ENCODE peak calls at places on chromosome X, in six cellular contexts. B is A549, Q is gastrocnemius medialis, K is NB4, Y is uterus, N is lower leg skin. C is an unnamed sample.

GRCh38 chrX:135740683-135741149 is 27.3 kb downstream of the CT45A3 start:
- DNase-seq in K (peak; percentile 62), Y (no peak), N (no peak), B (peak; percentile 44), Q (no peak), C (no peak)

GRCh38 chrX:121642415-121642814 is 595.0 kb downstream of the GLUD2 start:
- DNase-seq in N (no peak), Y (no peak), K (no peak), Q (no peak), B (no peak), C (no peak)

GRCh38 chrX:101708180-101708579 is 48.5 kb upstream of the ARMCX2 start:
- DNase-seq in N (no peak), B (no peak), Q (no peak), K (no peak), Y (no peak), C (peak; percentile 1)

GRCh38 chrX:18537524-18537923 is 112.1 kb downstream of the CDKL5 start:
- DNase-seq in B (no peak), N (no peak), K (no peak), Q (no peak), Y (no peak), C (no peak)

GRCh38 chrX:17397074-17397473 is 22.1 kb downstream of the NHS start:
- DNase-seq in Q (no peak), K (no peak), N (no peak), Y (no peak), B (peak; percentile 19), C (peak; percentile 23)

GRCh38 chrX:25191403-25191802 is 175.6 kb upstream of the ARX start:
- DNase-seq in K (peak; percentile 1), B (peak; percentile 1), Q (no peak), N (no peak), Y (no peak), C (no peak)

GRCh38 chrX:68894513-68895338 is 65.9 kb downstream of the EFNB1 start:
- DNase-seq in Y (peak; percentile 69), Q (peak; percentile 41), B (no peak), K (peak; percentile 42), N (peak; percentile 38), C (peak; percentile 18)

GRCh38 chrX:133380882-133381619 is 34.2 kb downstream of the GPC4 start:
- DNase-seq in Q (no peak), K (no peak), Y (no peak), B (no peak), N (no peak), C (no peak)

GRCh38 chrX:150565551-150565950 is 2.9 kb upstream of the MTM1 start:
- DNase-seq in Y (no peak), B (no peak), N (no peak), Q (no peak), K (no peak), C (no peak)

GRCh38 chrX:35664838-35665237 is 133.3 kb upstream of the MAGEB16 start:
- DNase-seq in Y (no peak), Q (no peak), N (no peak), K (no peak), B (no peak), C (no peak)

GRCh38 chrX:348461-349117 is 30.0 kb upstream of the GTPBP6 start:
- DNase-seq in B (no peak), N (no peak), Q (no peak), Y (no peak), K (no peak), C (peak; percentile 16)

GRCh38 chrX:153443476-153444332 is 2.2 kb downstream of the TREX2 start:
- DNase-seq in B (no peak), Q (no peak), N (no peak), K (no peak), Y (no peak), C (no peak)

GRCh38 chrX:2705461-2705860 is 14.4 kb downstream of the CD99 start:
- DNase-seq in N (no peak), B (no peak), K (no peak), Q (peak; percentile 47), Y (no peak), C (no peak)

GRCh38 chrX:81337805-81338204 is 135.9 kb downstream of the SH3BGRL start:
- DNase-seq in K (no peak), Q (no peak), Y (no peak), B (no peak), N (no peak), C (no peak)

GRCh38 chrX:154486052-154486395 is 391 bp downstream of the UBL4A start:
- DNase-seq in Y (no peak), N (no peak), K (peak; percentile 51), B (no peak), Q (peak; percentile 8), C (no peak)

GRCh38 chrX:109475174-109475891 is 6.6 kb downstream of the GUCY2F start:
- DNase-seq in K (peak; percentile 58), B (peak; percentile 54), Q (no peak), Y (peak; percentile 15), N (peak; percentile 13), C (peak; percentile 34)

GRCh38 chrX:11786862-11787261 is 28.8 kb downstream of the MSL3 start:
- DNase-seq in Q (no peak), N (no peak), B (no peak), K (no peak), Y (no peak), C (peak; percentile 4)

GRCh38 chrX:103376118-103376978 is at the start of gene BEX3:
- DNase-seq in B (peak; percentile 69), Y (peak; percentile 46), N (no peak), K (no peak), Q (no peak), C (peak; percentile 59)
- TF ChIP-seq POLR2A in B (peak; percentile 70), Y (peak; percentile 29), N (no peak), K (no peak), Q (peak; percentile 30), C (peak; percentile 80)

DNA sequence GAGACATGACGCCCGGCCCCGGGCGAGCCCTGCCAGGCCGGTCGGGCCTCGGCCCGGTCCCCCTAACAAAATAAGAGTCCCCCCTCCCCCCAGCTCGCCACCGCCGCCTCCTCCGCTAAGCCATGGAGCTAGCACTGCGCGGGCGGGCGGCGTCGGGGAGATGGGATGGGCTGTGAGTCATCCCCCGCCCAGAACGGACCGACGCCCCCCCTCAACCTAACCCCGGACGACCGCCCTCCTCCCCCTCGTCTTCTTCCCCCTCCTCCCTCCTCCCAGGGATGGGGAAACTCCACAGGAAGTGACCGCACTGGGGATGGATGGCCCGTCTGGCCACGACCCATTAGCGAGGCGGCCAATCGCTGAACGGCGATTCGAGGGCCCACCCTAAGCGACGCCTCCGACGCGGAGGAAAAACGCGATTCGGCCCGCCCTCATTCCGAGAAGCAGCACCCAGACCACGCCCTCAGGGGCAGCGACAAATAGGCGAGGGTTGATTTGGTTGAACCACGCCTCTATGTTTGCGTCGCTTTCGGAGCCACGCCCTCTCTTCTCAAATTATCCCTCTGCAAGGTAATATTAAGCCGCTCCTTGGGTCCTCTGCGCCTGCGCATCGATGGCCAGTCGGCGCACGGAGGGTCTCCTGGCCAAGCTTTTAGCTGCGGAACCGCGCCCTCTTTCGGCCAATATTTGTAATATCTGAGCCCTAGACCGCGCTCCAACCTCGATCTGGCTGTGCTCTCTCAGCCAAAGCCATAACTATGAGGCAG is at the start of gene TFE3:
- DNase-seq in K (peak; percentile 98), N (peak; percentile 99), Q (peak; percentile 97), B (peak; percentile 99), Y (peak; percentile 99), C (peak; percentile 98)
- TF ChIP-seq POLR2A in K (no peak), N (no peak), Q (peak; percentile 76), B (peak; percentile 31), Y (peak; percentile 80), C (peak; percentile 65)

DNA sequence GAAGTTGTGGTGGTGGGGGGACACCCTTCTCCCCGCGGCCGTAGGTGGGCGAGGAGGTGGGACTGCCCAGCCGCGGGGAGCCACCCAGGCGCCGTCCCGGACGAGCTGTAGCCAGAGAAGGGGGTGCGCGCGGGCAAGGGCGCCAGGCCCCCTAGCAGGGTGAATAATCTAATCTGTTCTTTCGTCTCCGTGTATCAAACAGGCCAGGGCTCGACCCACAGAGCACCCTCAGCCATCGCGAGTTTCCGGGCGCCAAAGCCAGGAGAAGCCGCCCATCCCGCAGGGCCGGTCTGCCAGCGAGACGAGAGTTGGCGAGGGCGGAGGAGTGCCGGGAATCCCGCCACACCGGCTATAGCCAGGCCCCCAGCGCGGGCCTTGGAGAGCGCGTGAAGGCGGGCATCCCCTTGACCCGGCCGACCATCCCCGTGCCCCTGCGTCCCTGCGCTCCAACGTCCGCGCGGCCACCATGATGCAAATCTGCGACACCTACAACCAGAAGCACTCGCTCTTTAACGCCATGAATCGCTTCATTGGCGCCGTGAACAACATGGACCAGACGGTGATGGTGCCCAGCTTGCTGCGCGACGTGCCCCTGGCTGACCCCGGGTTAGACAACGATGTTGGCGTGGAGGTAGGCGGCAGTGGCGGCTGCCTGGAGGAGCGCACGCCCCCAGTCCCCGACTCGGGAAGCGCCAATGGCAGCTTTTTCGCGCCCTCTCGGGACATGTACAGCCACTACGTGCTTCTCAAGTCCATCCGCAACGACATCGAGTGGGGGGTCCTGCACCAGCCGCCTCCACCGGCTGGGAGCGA is 3.4 kb downstream of the MID1IP1 start:
- DNase-seq in Y (peak; percentile 20), Q (no peak), B (peak; percentile 40), K (peak; percentile 47), N (no peak), C (no peak)
- TF ChIP-seq POLR2A in Y (no peak), Q (no peak), B (no peak), K (no peak), N (no peak), C (no peak)

DNA sequence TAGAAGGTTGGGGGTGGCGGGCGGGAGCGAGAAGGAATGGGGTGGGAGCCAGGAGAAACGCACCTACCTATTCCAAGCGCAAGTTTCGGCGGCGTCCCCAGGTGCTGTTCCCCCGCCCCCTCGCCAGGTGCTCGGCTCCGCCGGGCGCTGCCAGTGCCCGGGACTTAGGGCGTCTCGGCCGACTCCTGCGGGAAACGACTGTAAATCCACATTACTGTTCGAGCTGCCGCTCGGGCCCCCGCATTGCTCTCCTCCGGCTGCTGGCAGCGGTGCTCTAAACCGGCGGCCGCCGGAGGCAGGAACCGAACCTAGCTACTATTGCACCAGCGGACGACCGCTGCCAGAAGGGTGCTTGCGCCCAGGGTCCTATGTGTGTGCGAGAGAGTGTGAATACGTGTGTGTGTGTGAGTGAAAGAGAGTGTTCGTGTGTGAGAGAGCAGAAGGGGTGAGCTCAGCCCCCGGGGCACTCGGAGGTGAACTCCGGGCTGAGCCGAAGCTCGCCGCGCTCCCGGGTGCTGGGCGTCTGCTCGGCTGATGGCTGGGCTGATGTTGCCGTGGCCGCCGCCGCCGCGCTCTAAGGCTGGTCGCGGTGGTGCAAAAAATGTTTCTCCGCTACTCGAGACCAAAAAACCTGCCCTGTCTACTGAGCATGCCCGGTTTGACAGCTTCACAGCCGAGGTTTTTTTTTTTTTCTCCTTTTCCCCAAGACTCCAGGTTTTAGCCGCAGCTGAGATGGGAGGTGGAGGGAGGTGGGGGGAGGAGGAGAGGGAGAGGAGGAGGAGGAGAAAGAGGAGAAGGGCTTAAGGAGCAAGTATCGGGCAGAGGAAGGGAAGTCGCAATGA is 115.7 kb upstream of the TEX13C start:
- DNase-seq in Q (peak; percentile 13), B (peak; percentile 32), Y (peak; percentile 25), K (no peak), N (peak; percentile 17), C (no peak)
- TF ChIP-seq POLR2A in Q (no peak), B (no peak), Y (no peak), K (no peak), N (no peak), C (no peak)

DNA sequence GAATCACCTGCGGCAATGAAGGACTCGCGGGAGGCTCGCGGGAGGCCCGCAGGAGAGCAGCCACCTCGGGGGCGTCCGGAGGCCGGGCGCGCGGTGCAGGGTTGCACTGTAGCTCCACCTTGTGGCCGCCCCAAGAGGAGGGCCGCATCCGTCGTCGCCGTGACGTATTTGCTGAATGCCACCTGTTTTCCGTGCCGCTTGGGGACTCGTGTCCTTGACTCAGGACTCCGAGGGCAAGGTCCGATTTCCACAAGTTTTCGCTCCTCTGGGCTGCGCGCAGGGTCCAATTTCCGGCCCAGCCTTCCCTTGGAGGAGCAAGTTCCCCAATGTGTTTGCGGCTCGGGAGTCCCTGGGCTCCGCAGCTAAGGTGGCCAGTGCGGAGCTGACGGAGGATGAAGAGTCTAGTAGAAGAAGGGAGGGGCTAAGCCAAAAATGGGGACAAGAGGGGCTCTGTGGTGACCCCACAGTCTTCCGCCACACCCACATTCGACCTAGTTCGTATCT is 10.7 kb upstream of the DLG3 start:
- DNase-seq in Q (peak; percentile 60), K (peak; percentile 78), B (peak; percentile 70), N (no peak), Y (peak; percentile 46), C (peak; percentile 31)
- TF ChIP-seq POLR2A in Q (no peak), K (no peak), B (no peak), N (no peak), Y (no peak), C (no peak)